ENCODE peak calls at places on chromosomes 2 and 18, in eight cellular contexts. E is hepatocyte, F is AG04450, Y is keratinocyte, T is PC-9, Q is esophagus squamous epithelium, J is HepG2, N is heart left ventricle. B is an unnamed sample.

GRCh38 chr2:182186132-182186735 is 200.6 kb downstream of the PPP1R1C start:
- DNase-seq in J (peak; percentile 31), Q (no peak), N (no peak), Y (no peak), T (peak; percentile 56), E (peak; percentile 66), F (no peak), B (no peak)

GRCh38 chr18:74898965-74899364 is 301.3 kb downstream of the ZNF407 start:
- DNase-seq in N (no peak), T (no peak), E (no peak), Q (no peak), F (no peak), J (peak; percentile 6), Y (no peak), B (no peak)

GRCh38 chr2:177338177-177338721 is 54.3 kb upstream of the AGPS start:
- DNase-seq in T (peak; percentile 100), Y (no peak), E (no peak), J (peak; percentile 41), F (no peak), N (no peak), Q (no peak), B (no peak)

GRCh38 chr2:23286765-23287155 is 98.2 kb upstream of the KLHL29 start:
- DNase-seq in Q (no peak), F (no peak), E (peak; percentile 18), J (no peak), Y (no peak), T (no peak), N (peak; percentile 62), B (peak; percentile 86)

GRCh38 chr2:38685116-38685735 is 19.3 kb downstream of the GALM start:
- DNase-seq in T (no peak), J (peak; percentile 87), Y (no peak), E (no peak), F (no peak), N (no peak), Q (no peak), B (no peak)

GRCh38 chr2:12733846-12734245 is 17.1 kb downstream of the TRIB2 start:
- DNase-seq in N (peak; percentile 72), Q (no peak), E (no peak), Y (no peak), F (no peak), J (no peak), T (no peak), B (no peak)

GRCh38 chr2:21029519-21029918 is 14.4 kb downstream of the APOB start:
- DNase-seq in J (no peak), Q (no peak), Y (no peak), F (no peak), E (no peak), N (no peak), T (no peak), B (no peak)

GRCh38 chr2:141957827-141958440 is 172.9 kb downstream of the LRP1B start:
- DNase-seq in Y (no peak), J (no peak), E (no peak), N (no peak), F (no peak), Q (no peak), T (no peak), B (no peak)

GRCh38 chr2:61750624-61751023 is 103.2 kb downstream of the FAM161A start:
- DNase-seq in J (no peak), N (no peak), Q (no peak), Y (no peak), T (no peak), E (peak; percentile 26), F (peak; percentile 36), B (no peak)

GRCh38 chr2:99840831-99841230 is 301.6 kb downstream of the AFF3 start:
- DNase-seq in T (no peak), N (no peak), Y (no peak), E (no peak), F (no peak), Q (no peak), J (no peak), B (no peak)

GRCh38 chr18:6781846-6782245 is 52.3 kb downstream of the ARHGAP28 start:
- DNase-seq in J (no peak), T (no peak), E (no peak), Q (no peak), Y (no peak), F (no peak), N (no peak), B (no peak)

GRCh38 chr2:165369131-165369935 is 100.2 kb upstream of the CSRNP3 start:
- DNase-seq in E (peak; percentile 32), Y (peak; percentile 19), F (no peak), Q (no peak), N (no peak), J (no peak), T (no peak), B (no peak)

DNA sequence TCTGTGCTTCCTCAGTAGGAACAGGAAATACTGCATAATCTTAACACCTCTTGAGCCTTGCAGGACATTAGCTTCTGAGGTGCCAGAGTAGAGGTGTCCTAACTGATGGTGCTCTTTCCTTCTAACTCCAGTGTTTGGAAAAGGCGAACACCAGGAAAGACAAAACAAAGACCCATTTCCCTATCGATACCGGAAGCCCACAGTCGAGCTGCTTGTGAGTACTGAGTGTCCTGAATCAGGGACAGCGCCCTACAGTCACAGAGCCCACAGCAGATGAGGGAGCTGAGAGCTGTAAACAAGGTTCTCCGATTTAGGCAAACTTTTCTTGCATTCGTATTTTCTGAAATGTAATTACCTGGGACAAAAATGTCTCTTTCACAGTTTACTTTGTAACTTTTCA is 50.7 kb downstream of the SLC14A2 start:
- DNase-seq in N (no peak), Q (no peak), E (no peak), F (no peak), J (no peak), Y (no peak), T (no peak), B (no peak)
- H3K27ac ChIP-seq in N (no peak overlapping the region), Q (no peak overlapping the region), E (no peak overlapping the region), F (no peak overlapping the region), J (no peak overlapping the region), Y (no peak overlapping the region), T (no peak overlapping the region), B (no peak overlapping the region)

DNA sequence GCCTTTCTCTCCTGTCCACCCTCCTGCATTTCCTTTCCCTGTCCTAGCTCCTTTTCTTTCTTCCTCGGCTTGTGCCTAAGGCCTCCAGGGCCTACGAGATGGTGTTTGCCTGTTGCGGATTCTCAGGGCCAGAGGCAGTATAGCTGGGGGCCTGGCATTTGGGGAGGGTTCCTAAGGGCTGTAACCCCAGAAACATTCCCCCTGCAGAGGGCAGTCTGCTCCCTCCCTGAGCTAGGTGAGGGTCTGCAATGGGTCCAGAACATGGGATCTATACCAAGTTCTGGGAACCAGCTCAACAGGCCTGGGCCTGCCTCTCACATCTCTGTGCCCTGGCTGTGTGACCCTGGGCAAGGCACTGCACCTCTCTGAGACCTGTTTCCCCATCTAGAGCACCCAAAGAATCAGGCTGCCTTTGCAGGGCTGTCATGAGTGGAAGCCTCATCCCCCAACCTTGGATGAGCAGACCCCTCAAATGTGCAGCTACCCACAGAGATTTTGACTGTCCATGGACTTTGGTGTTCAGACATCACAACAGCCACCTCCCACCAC is 97.5 kb downstream of the GLI2 start:
- DNase-seq in J (no peak), T (no peak), Y (no peak), E (no peak), N (peak; percentile 7), F (no peak), Q (no peak), B (peak; percentile 37)
- TF ChIP-seq CTCF in J (peak; percentile 34), T (no peak), Y (no peak), E (no peak), N (no peak), F (no peak), Q (no peak), B (no peak)

DNA sequence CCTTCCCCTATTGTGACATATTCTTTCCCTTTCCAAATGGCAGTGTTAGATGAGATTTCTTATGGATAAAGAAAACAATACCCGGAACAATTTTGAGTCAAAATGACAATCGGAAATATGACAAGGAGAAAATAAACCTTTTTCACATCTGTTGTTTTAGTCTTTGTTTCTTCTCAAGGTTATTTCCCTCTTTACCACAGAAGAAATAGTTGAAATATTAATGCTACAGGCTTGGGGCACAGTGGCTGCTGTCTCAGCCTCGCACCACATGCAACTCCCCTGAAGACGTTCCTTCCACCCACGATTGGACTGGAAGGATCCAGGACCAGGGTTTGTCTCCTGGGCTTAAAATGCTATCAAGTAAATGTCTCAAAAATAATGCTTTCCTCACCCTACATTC is 77.6 kb downstream of the FHOD3 start:
- DNase-seq in T (no peak), N (no peak), Y (no peak), F (no peak), Q (no peak), J (no peak), E (no peak), B (no peak)
- H3K27me3 ChIP-seq in T (no peaks in the 10 kb centered on the region), N (no peaks in the 10 kb centered on the region), Y (no peaks in the 10 kb centered on the region), F (no peaks in the 10 kb centered on the region), Q (no peaks in the 10 kb centered on the region), J (peaks cover 2% of the 10 kb centered on the region), E (no peaks in the 10 kb centered on the region), B (no peaks in the 10 kb centered on the region)

GRCh38 chr18:22558945-22559385 is 141.2 kb upstream of the CTAGE1 start:
- DNase-seq in Y (no peak), E (peak; percentile 89), N (peak; percentile 81), J (peak; percentile 31), T (peak; percentile 58), Q (no peak), F (no peak), B (peak; percentile 66)
- H3K27ac ChIP-seq in Y (no peak overlapping the region), E (peak overlapping the region; percentile 99), N (peak overlapping the region; percentile 91), J (no peak overlapping the region), T (peak overlapping the region; percentile 94), Q (peak overlapping the region; percentile 69), F (no peak overlapping the region), B (peak overlapping the region; percentile 71)

GRCh38 chr2:74762789-74763188 is 71.1 kb upstream of the HK2 start:
- DNase-seq in N (no peak), F (no peak), Y (no peak), J (peak; percentile 79), Q (no peak), T (no peak), E (no peak), B (no peak)
- TF ChIP-seq CTCF in N (no peak), F (no peak), Y (no peak), J (peak; percentile 80), Q (no peak), T (no peak), E (peak; percentile 5), B (no peak)